ENCODE peak calls at places on chromosomes 1 and 21, in seven cellular contexts. R is OCI-LY7; K is NCI-H748 treated with DMSO at 0.1 percent for 48 hours; V is stimulated activated CD4-positive, alpha-beta T cell treated with anti-CD3 and anti-CD28 coated beads, Interleukin-1b, Interleukin-23, amount 100 ng/mL, for 24 hours; I is DMS79; B is BJ; C is stimulated activated naive CD8-positive, alpha-beta T cell treated with anti-CD3 and anti-CD28 coated beads, Interleukin-15, Interleukin-2, amounts not matched to agents 100 U/mL and 50 U/mL, for 24 hours. Q is an unnamed sample.

GRCh38 chr1:218642033-218642954 is 297.2 kb downstream of the TGFB2 start:
- DNase-seq in I (no peak), R (no peak), K (no peak), V (no peak), B (peak; percentile 23), C (no peak), Q (no peak)

GRCh38 chr1:216051071-216051470 is 372.2 kb downstream of the USH2A start:
- DNase-seq in V (no peak), I (no peak), K (no peak), B (no peak), R (no peak), C (no peak), Q (no peak)

GRCh38 chr1:31801450-31801849 is 14.4 kb downstream of the SPOCD1 start:
- DNase-seq in C (no peak), V (no peak), R (no peak), I (no peak), B (no peak), K (no peak), Q (no peak)

GRCh38 chr1:78854556-78854955 is 152.0 kb downstream of the ADGRL4 start:
- DNase-seq in V (no peak), R (no peak), B (no peak), I (no peak), K (no peak), C (no peak), Q (no peak)

GRCh38 chr1:43271186-43272118 is 1.7 kb downstream of the TMEM125 start:
- DNase-seq in I (no peak), R (no peak), C (no peak), B (no peak), K (no peak), V (no peak), Q (no peak)

GRCh38 chr1:108734176-108734865 is 12.2 kb upstream of the STXBP3 start:
- DNase-seq in C (no peak), I (no peak), K (no peak), B (no peak), V (no peak), R (no peak), Q (no peak)

GRCh38 chr1:7298749-7299151 is 472.3 kb upstream of the VAMP3 start:
- DNase-seq in B (peak; percentile 15), C (no peak), V (no peak), I (no peak), K (no peak), R (no peak), Q (no peak)

GRCh38 chr1:94617139-94617805 is 75.7 kb upstream of the F3 start:
- DNase-seq in R (no peak), I (no peak), B (peak; percentile 19), C (no peak), V (no peak), K (no peak), Q (no peak)

GRCh38 chr1:11158720-11159321 is 30.3 kb upstream of the ANGPTL7 start:
- DNase-seq in K (no peak), B (peak; percentile 89), C (no peak), V (no peak), R (no peak), I (no peak), Q (no peak)

GRCh38 chr1:111848852-111849545 is 93.3 kb downstream of the DDX20 start:
- DNase-seq in I (no peak), V (no peak), B (no peak), R (no peak), C (no peak), K (no peak), Q (no peak)

GRCh38 chr21:27112186-27112585 is 145.3 kb upstream of the ADAMTS5 start:
- DNase-seq in K (no peak), C (no peak), B (no peak), R (no peak), V (no peak), I (no peak), Q (no peak)